ENCODE peak calls at places on chromosomes 2 and 18, in eight cellular contexts. M is BJ, B is OCI-LY7, G is BE2C, F is transverse colon, K is left ventricle myocardium inferior, Y is HepG2, N is heart right ventricle. Z is an unnamed sample. For H3K36me3, the result is how much of the 10 kb centered on the place peaks cover.

GRCh38 chr2:44895061-44895460 is 46.4 kb upstream of the SIX3 start:
- DNase-seq in F (no peak), G (no peak), Y (no peak), K (no peak), M (no peak), N (no peak), B (no peak), Z (no peak)

GRCh38 chr2:207743514-207743913 is 26.2 kb downstream of the FZD5 start:
- DNase-seq in Y (no peak), M (no peak), K (no peak), N (no peak), G (no peak), F (no peak), B (no peak), Z (no peak)

GRCh38 chr2:53498210-53498609 is 269.4 kb upstream of the CHAC2 start:
- DNase-seq in M (no peak), K (no peak), N (no peak), B (no peak), G (no peak), F (no peak), Y (no peak), Z (peak)

GRCh38 chr2:172674034-172674967 is 61.3 kb upstream of the RAPGEF4 start:
- DNase-seq in N (peak), K (peak), M (no peak), B (no peak), F (no peak), Y (no peak), G (no peak), Z (no peak)

GRCh38 chr2:27093430-27094352 is 7.1 kb downstream of the KHK start:
- DNase-seq in K (no peak), B (no peak), G (no peak), M (no peak), N (no peak), Y (peak), F (no peak), Z (no peak)

GRCh38 chr2:231223458-231223970 is 25.1 kb downstream of the ARMC9 start:
- DNase-seq in G (no peak), Y (no peak), K (no peak), F (no peak), M (no peak), N (no peak), B (no peak), Z (no peak)

GRCh38 chr2:23452397-23452796 is 67.4 kb downstream of the KLHL29 start:
- DNase-seq in G (no peak), K (no peak), N (no peak), M (no peak), F (no peak), Y (no peak), B (no peak), Z (no peak)

GRCh38 chr2:126244937-126245336 is 411.0 kb upstream of the GYPC start:
- DNase-seq in Y (peak), B (peak), N (peak), M (no peak), G (peak), F (peak), K (no peak), Z (no peak)

GRCh38 chr2:85706604-85707296 is 12.6 kb downstream of the GNLY start:
- DNase-seq in K (no peak), G (no peak), Y (no peak), N (no peak), F (peak), B (no peak), M (no peak), Z (no peak)

GRCh38 chr2:19033240-19033639 is 325.2 kb downstream of the OSR1 start:
- DNase-seq in B (no peak), M (no peak), Y (no peak), N (no peak), G (no peak), K (no peak), F (no peak), Z (no peak)

GRCh38 chr18:26429535-26429934 is 118.8 kb downstream of the KCTD1 start:
- DNase-seq in F (no peak), N (no peak), M (peak), K (no peak), B (no peak), G (no peak), Y (peak), Z (peak)

GRCh38 chr2:172398444-172398843 is 28.9 kb upstream of the ITGA6 start:
- DNase-seq in F (no peak), B (no peak), N (no peak), G (no peak), K (no peak), M (no peak), Y (no peak), Z (no peak)

GRCh38 chr2:231425811-231426703 is 30.5 kb downstream of the B3GNT7 start:
- DNase-seq in M (no peak), N (no peak), B (no peak), G (no peak), K (no peak), F (no peak), Y (no peak), Z (no peak)

GRCh38 chr2:235513984-235514626 is 20.3 kb downstream of the AGAP1 start:
- DNase-seq in K (no peak), F (peak), B (no peak), M (no peak), G (no peak), Y (no peak), N (no peak), Z (no peak)

GRCh38 chr2:231373184-231373583 is 22.3 kb upstream of the B3GNT7 start:
- DNase-seq in M (no peak), N (no peak), B (no peak), G (no peak), Y (no peak), K (no peak), F (no peak), Z (no peak)

GRCh38 chr2:165054667-165055066 is 99.3 kb upstream of the SLC38A11 start:
- DNase-seq in M (no peak), K (no peak), B (no peak), G (no peak), F (no peak), Y (no peak), N (no peak), Z (no peak)

GRCh38 chr2:23653326-23653725 is 268.3 kb downstream of the KLHL29 start:
- DNase-seq in K (no peak), M (no peak), B (no peak), Y (no peak), G (no peak), F (no peak), N (no peak), Z (no peak)

GRCh38 chr2:28533021-28533420 is 37.2 kb downstream of the PLB1 start:
- DNase-seq in N (no peak), K (no peak), B (no peak), Y (no peak), G (no peak), M (no peak), F (no peak), Z (no peak)

GRCh38 chr2:209499071-209499470 is 75.2 kb downstream of the MAP2 start:
- DNase-seq in B (no peak), G (no peak), Y (no peak), M (no peak), N (no peak), F (no peak), K (no peak), Z (peak)

GRCh38 chr2:216341151-216341550 is 31.1 kb downstream of the MARCHF4 start:
- DNase-seq in K (peak), B (no peak), F (no peak), Y (no peak), M (no peak), N (no peak), G (peak), Z (no peak)

GRCh38 chr18:75216926-75217303 is 6.3 kb downstream of the TSHZ1 start:
- DNase-seq in M (no peak), F (no peak), G (no peak), B (no peak), K (no peak), Y (no peak), N (no peak), Z (no peak)
- H3K4me3 ChIP-seq in M (peak), F (no peak), G (no peak), B (no peak), K (no peak), Y (no peak), N (no peak), Z (no peak)

GRCh38 chr2:112216158-112216557 is 38.7 kb downstream of the ZC3H8 start:
- DNase-seq in Y (peak), M (no peak), G (peak), F (no peak), B (no peak), N (no peak), K (no peak), Z (peak)
- TF ChIP-seq CTCF in Y (peak), M (no peak), G (peak), F (no peak), B (peak), N (no peak), K (no peak), Z (peak)

DNA sequence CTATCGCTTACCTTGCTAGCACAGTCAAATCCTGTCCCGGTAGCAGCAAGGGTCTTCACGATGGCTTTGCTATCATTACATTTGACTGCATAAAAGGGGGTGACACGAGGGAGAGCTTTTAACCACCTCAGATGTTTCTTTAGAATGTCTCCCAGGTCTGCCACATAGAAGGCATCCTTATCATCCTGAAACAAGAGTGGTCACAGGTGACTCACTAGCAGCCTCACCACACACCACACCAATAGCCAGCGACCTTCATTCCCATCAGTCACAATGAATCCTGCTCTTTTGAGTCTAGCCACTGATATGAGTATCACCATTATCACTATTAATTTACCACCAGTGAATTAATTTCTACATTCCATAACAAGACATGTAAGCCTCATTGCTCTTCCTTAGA is 3.7 kb downstream of the ODC1 start:
- DNase-seq in K (no peak), N (no peak), G (no peak), M (no peak), Y (no peak), B (no peak), F (no peak), Z (no peak)
- H3K36me3 ChIP-seq in K (half or more), N (half or more), G (half or more), M (under half), Y (half or more), B (half or more), F (under half), Z (under half)

GRCh38 chr18:69839497-69839896 is 108.2 kb downstream of the CD226 start:
- DNase-seq in M (no peak), B (no peak), G (no peak), N (no peak), Y (no peak), F (no peak), K (no peak), Z (no peak)
- H3K4me3 ChIP-seq in M (no peak), B (no peak), G (no peak), N (no peak), Y (no peak), F (no peak), K (no peak), Z (no peak)

DNA sequence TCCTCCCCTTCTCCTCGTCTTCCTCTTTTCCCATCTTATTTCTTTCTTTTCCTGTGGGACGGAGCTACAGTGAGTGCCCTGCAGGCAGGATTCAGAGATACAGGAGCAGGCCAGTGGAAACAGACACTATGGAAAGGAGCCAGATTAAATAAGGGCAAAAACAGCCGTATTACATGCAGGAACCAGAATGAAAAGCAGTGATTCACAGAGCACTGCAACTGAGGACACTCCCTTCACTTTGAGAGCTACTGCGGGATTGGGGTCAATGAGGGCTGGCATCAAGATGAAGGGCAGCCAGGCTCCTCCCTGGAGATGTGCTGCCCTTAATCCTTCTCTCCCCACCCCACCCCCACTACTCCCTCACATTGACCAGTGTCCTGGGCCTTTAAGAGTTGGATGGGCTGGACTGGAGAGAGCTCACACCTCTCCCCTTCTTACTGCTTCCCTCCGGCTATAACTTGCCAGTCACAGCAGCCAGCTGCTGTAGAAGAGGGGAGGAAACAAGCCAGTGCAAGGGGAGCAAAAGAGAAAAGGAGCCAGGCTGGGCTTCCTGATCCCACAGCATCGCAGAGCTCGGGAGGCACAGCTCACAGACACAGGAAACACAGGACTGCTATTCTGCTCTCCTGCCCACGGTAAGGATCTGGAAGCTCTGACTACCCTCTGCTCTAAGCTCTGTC is at the start of gene PLCD4:
- DNase-seq in F (peak), B (no peak), Y (no peak), N (no peak), M (peak), G (peak), K (no peak), Z (peak)
- TF ChIP-seq CTCF in F (no peak), B (no peak), Y (no peak), N (no peak), M (peak), G (peak), K (no peak), Z (no peak)

DNA sequence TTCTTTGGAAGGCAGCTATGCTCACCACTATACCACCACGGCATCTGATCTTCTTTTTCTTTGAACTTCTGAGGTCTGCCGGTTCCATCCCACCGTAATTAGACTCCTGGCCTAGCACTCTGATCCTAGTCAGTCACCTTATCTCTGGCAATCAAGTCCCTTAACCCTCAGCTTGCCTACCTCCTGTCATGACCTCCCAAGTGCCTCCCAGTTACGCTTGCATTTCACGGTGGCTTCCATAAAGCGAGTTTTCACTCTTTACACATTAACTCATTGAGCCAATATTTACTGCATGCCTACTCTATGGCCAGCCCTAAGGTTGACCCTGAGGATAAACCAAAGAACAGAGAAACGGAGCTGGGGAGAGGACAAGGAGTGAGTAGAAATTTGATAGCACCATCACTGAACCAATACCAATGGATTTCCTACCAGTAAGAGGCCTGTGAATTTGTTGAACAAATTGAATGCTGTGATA is 37.8 kb upstream of the TMEM182 start:
- DNase-seq in M (no peak), F (no peak), K (no peak), N (no peak), Y (peak), G (no peak), B (no peak), Z (no peak)
- H3K36me3 ChIP-seq in M (under half), F (under half), K (half or more), N (half or more), Y (half or more), G (under half), B (half or more), Z (under half)

DNA sequence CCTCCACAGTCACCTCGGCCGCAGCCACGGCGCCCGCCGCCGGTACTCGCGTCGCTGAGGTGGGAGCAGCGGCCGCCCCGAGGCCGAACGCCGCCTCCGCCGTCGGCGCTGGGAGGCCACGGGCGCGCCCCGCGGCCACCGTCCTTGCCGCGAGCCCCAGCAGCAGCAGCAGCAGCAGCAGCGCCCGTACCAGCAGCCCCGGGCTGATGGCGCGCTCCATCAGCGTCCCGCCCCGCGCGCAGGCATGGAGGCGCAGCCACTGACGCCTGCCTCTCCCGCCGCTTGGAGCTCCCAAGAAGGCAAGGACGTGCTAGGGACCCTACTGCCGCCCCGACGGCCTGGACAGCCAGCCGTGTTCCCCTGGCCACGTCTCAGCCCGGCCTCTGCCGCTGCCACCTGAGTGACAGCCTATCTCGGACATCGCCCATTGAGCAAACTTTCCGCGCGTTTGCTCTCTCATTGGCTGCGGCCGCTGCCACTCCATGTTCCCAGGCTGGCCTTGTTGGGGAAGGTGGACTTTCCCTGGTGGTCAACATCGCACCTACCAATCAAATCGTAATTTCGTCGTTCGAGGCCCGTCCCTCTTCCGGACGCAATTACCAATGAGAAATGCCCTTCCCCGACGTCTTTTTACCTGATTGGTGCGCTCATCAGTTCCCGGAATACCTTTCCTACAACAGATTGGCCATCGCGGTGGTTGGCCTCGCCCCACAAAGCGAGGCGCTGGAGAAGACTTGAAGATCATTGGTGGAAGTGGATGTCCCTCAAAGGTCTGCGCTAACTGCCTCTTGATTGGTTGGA is at the start of gene EIF2AK3:
- DNase-seq in B (peak), G (peak), F (peak), K (peak), M (peak), Y (peak), N (peak), Z (peak)
- H3K4me3 ChIP-seq in B (peak), G (peak), F (peak), K (peak), M (peak), Y (peak), N (peak), Z (peak)

GRCh38 chr2:37647941-37648315 is 23.5 kb downstream of the CDC42EP3 start:
- DNase-seq in Y (no peak), G (no peak), B (no peak), F (no peak), M (no peak), N (no peak), K (no peak), Z (no peak)

GRCh38 chr2:37650548-37651101 is 20.8 kb downstream of the CDC42EP3 start:
- DNase-seq in B (no peak), K (no peak), F (no peak), Y (no peak), M (no peak), N (no peak), G (no peak), Z (no peak)

GRCh38 chr2:37649518-37649917 is 21.9 kb downstream of the CDC42EP3 start:
- DNase-seq in N (no peak), K (no peak), F (no peak), G (no peak), M (no peak), B (no peak), Y (no peak), Z (no peak)

GRCh38 chr2:37645836-37646235 is 25.6 kb downstream of the CDC42EP3 start:
- DNase-seq in N (no peak), G (no peak), Y (peak), K (no peak), M (no peak), F (no peak), B (no peak), Z (no peak)

GRCh38 chr2:37648316-37649011 is 23.0 kb downstream of the CDC42EP3 start:
- DNase-seq in N (peak), K (peak), G (peak), B (peak), M (no peak), F (peak), Y (no peak), Z (no peak)
- TF ChIP-seq CTCF in N (peak), K (peak), G (peak), B (no peak), M (peak), F (no peak), Y (peak), Z (no peak)

DNA sequence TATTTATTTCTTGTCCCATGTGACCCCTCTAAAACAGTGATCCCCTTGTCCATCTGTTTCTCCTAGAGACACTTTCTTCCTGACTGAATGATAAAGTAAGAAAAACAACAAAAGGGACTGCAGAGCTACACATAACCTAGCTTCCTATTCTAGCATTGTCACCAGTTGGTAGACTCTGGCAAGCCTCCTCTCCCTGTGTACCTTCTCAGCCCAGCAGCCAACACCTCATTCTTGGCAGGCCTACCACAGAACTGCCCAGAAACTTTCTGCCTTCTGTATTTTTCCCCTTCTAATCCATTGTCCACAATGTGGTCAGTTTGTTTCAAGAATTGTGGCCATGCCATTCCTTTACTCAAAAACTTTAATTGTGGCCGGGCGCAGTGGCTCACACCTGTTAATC is 13.4 kb downstream of the SMC6 start:
- DNase-seq in M (no peak), B (no peak), F (no peak), Y (no peak), G (no peak), N (no peak), K (no peak), Z (no peak)
- H3K36me3 ChIP-seq in M (under half), B (half or more), F (under half), Y (under half), G (under half), N (half or more), K (half or more), Z (under half)